ENCODE peak calls at places on chromosome 1, in nine cellular contexts. N, V, C, K, E, H, Z, D and P are unnamed samples.

GRCh38 chr1:41721039-41721438 is 197.7 kb downstream of the HIVEP3 start:
- DNase-seq in Z (no peak), D (no peak), N (no peak), H (no peak), C (no peak), K (no peak), V (no peak), E (no peak), P (no peak)

GRCh38 chr1:200035397-200035955 is 8.0 kb downstream of the NR5A2 start:
- DNase-seq in E (no peak), N (no peak), C (no peak), H (no peak), V (no peak), Z (no peak), K (no peak), D (no peak), P (no peak)

GRCh38 chr1:59332983-59333382 is 36.1 kb downstream of the FGGY start:
- DNase-seq in C (peak), E (no peak), N (peak), V (no peak), Z (no peak), H (peak), K (no peak), D (no peak), P (no peak)

GRCh38 chr1:155173478-155174333 is at the start of gene TRIM46:
- DNase-seq in H (peak), V (no peak), E (peak), C (peak), N (no peak), K (peak), D (peak), Z (peak), P (no peak)

GRCh38 chr1:168210312-168210711 is 15.5 kb upstream of the SFT2D2 start:
- DNase-seq in Z (no peak), K (no peak), V (no peak), C (no peak), E (no peak), N (no peak), D (no peak), H (no peak), P (no peak)

GRCh38 chr1:203089651-203090045 is 3.8 kb upstream of the MYOG start:
- DNase-seq in E (no peak), D (no peak), H (no peak), Z (no peak), N (no peak), K (no peak), V (no peak), C (no peak), P (no peak)

GRCh38 chr1:11740258-11741192 is 4.6 kb downstream of the AGTRAP start:
- DNase-seq in C (peak), K (no peak), V (no peak), N (no peak), H (no peak), E (no peak), Z (no peak), D (no peak), P (no peak)

GRCh38 chr1:39574646-39575045 is 1.9 kb downstream of the PABPC4 start:
- DNase-seq in Z (no peak), D (peak), V (peak), E (no peak), C (no peak), N (no peak), H (peak), K (no peak), P (no peak)

GRCh38 chr1:33377013-33377412 is 53.9 kb downstream of the PHC2 start:
- DNase-seq in Z (no peak), N (no peak), E (no peak), C (no peak), K (no peak), H (no peak), D (peak), V (no peak), P (no peak)

GRCh38 chr1:57195436-57195941 is 228.4 kb downstream of the DAB1 start:
- DNase-seq in C (no peak), H (no peak), E (no peak), V (no peak), D (no peak), K (no peak), N (no peak), Z (no peak), P (no peak)

GRCh38 chr1:197199923-197200467 is 53.5 kb upstream of the ASPM start:
- DNase-seq in K (no peak), N (no peak), D (no peak), V (no peak), Z (no peak), E (no peak), H (peak), C (no peak), P (no peak)

GRCh38 chr1:92795166-92795565 is 10.3 kb upstream of the EVI5 start:
- DNase-seq in H (peak), V (no peak), E (no peak), N (no peak), D (no peak), C (peak), K (no peak), Z (no peak), P (no peak)